ENCODE peak calls at places on chromosomes 11 and 22, in six cellular contexts. U is activated CD8-positive, alpha-beta memory T cell treated with anti-CD3 and anti-CD28 coated beads, Interleukin-2, amount 50 U/mL, for 48 hours; D is GM20000; I is fibroblast of pulmonary artery; M is ACHN; Q is transverse colon. P is an unnamed sample.

GRCh38 chr11:43010042-43010441 is 301.8 kb upstream of the API5 start:
- DNase-seq in M (no peak), D (no peak), Q (no peak), U (no peak), I (no peak), P (no peak)

GRCh38 chr22:19289475-19290161 is 1.9 kb downstream of the CLTCL1 start:
- DNase-seq in Q (no peak), I (peak), M (peak), D (no peak), U (peak), P (peak)

GRCh38 chr22:36363378-36363931 is 24.3 kb downstream of the MYH9 start:
- DNase-seq in D (no peak), M (no peak), U (no peak), Q (no peak), I (no peak), P (no peak)

GRCh38 chr11:74783241-74783871 is 34.7 kb downstream of the RNF169 start:
- DNase-seq in U (no peak), D (no peak), I (peak), Q (no peak), M (peak), P (peak)

GRCh38 chr11:86192858-86193257 is 51.7 kb upstream of the EED start:
- DNase-seq in Q (no peak), U (no peak), D (no peak), I (no peak), M (no peak), P (no peak)

GRCh38 chr11:121071456-121072236 is 29.4 kb upstream of the TECTA start:
- DNase-seq in D (no peak), I (no peak), U (no peak), Q (no peak), M (no peak), P (no peak)

GRCh38 chr11:59918987-59919589 is 19.1 kb upstream of the OOSP1 start:
- DNase-seq in M (peak), I (peak), D (no peak), Q (peak), U (no peak), P (peak)

GRCh38 chr11:103079833-103080232 is 12.1 kb downstream of the DCUN1D5 start:
- DNase-seq in U (no peak), I (peak), M (no peak), D (no peak), Q (no peak), P (peak)

GRCh38 chr11:30478923-30479322 is 107.2 kb downstream of the MPPED2 start:
- DNase-seq in I (no peak), D (no peak), M (no peak), U (no peak), Q (no peak), P (no peak)

GRCh38 chr22:41217553-41218157 is 12.5 kb downstream of the L3MBTL2 start:
- DNase-seq in I (peak), Q (peak), U (no peak), M (no peak), D (peak), P (peak)

GRCh38 chr11:61694971-61695706 is 14.9 kb downstream of the DAGLA start:
- DNase-seq in D (no peak), I (no peak), Q (peak), U (no peak), M (peak), P (no peak)

GRCh38 chr11:77633856-77634425 is 3.7 kb downstream of the CLNS1A start:
- DNase-seq in Q (no peak), U (no peak), M (no peak), I (peak), D (no peak), P (peak)

GRCh38 chr11:79902493-79902892 is 461.7 kb upstream of the TENM4 start:
- DNase-seq in M (no peak), I (no peak), D (no peak), U (no peak), Q (no peak), P (peak)

GRCh38 chr11:47415949-47416472 is 7.6 kb downstream of the SLC39A13 start:
- DNase-seq in M (peak), Q (peak), I (peak), U (peak), D (no peak), P (peak)

GRCh38 chr11:132035736-132036135 is 665.3 kb downstream of the NTM start:
- DNase-seq in I (no peak), D (no peak), Q (no peak), M (no peak), U (no peak), P (no peak)

GRCh38 chr11:124681421-124681820 is 7.7 kb downstream of the SPA17 start:
- DNase-seq in U (no peak), M (no peak), D (no peak), I (no peak), Q (no peak), P (no peak)

GRCh38 chr11:35235944-35236666 is 97.1 kb downstream of the CD44 start:
- DNase-seq in M (peak), Q (peak), I (no peak), D (no peak), U (peak), P (no peak)

GRCh38 chr11:36488096-36488495 is 22.0 kb downstream of the TRAF6 start:
- DNase-seq in D (no peak), Q (no peak), I (no peak), U (no peak), M (no peak), P (no peak)

GRCh38 chr11:1939006-1939626 is 8.0 kb upstream of the MRPL23 start:
- DNase-seq in M (no peak), U (no peak), D (peak), I (no peak), Q (no peak), P (peak)

GRCh38 chr11:47714554-47715081 is 551 bp downstream of the AGBL2 start:
- DNase-seq in Q (peak), M (peak), U (peak), I (peak), D (peak), P (no peak)

GRCh38 chr22:25403752-25404471 is 160.6 kb upstream of the GRK3 start:
- DNase-seq in I (peak), M (peak), D (peak), Q (no peak), U (no peak), P (no peak)

GRCh38 chr11:23573430-23573829 is 713.2 kb upstream of the CCDC179 start:
- DNase-seq in M (no peak), I (no peak), U (no peak), D (no peak), Q (no peak), P (no peak)

GRCh38 chr11:34104680-34105078 is 750 bp upstream of the NAT10 start:
- DNase-seq in U (no peak), Q (no peak), M (no peak), D (no peak), I (no peak), P (no peak)

GRCh38 chr11:69903206-69903605 is 84.0 kb upstream of the FGF3 start:
- DNase-seq in I (no peak), D (no peak), Q (no peak), U (no peak), M (no peak), P (no peak)

GRCh38 chr22:23192133-23192532 is 11.8 kb downstream of the BCR start:
- DNase-seq in M (no peak), I (no peak), D (no peak), Q (no peak), U (no peak), P (no peak)

GRCh38 chr11:105588001-105588400 is 21.9 kb upstream of the GRIA4 start:
- DNase-seq in D (no peak), U (no peak), M (peak), Q (no peak), I (peak), P (peak)

GRCh38 chr11:91100432-91100831 is 877.6 kb upstream of the CHORDC1 start:
- DNase-seq in I (no peak), Q (no peak), M (no peak), D (no peak), U (no peak), P (no peak)

GRCh38 chr11:61367406-61367805 is 5.2 kb downstream of the TMEM138 start:
- DNase-seq in D (no peak), Q (no peak), U (no peak), I (no peak), M (no peak), P (no peak)

GRCh38 chr11:75667268-75667830 is 1.5 kb downstream of the MAP6 start:
- DNase-seq in Q (peak), D (peak), M (no peak), U (no peak), I (peak), P (no peak)

GRCh38 chr11:57321996-57322880 is 2.5 kb downstream of the TNKS1BP1 start:
- DNase-seq in U (no peak), M (peak), D (no peak), Q (peak), I (peak), P (peak)

GRCh38 chr22:40261783-40262182 is 84.1 kb downstream of the TNRC6B start:
- DNase-seq in I (no peak), U (no peak), D (no peak), M (no peak), Q (no peak), P (no peak)

GRCh38 chr11:45332486-45332934 is 46.4 kb upstream of the SYT13 start:
- DNase-seq in D (peak), M (peak), Q (peak), U (no peak), I (peak), P (peak)

GRCh38 chr11:44309483-44310197 is at the start of gene ALX4:
- DNase-seq in U (peak), Q (no peak), I (no peak), D (no peak), M (no peak), P (no peak)

GRCh38 chr11:77217156-77217555 is 84.3 kb downstream of the GDPD4 start:
- DNase-seq in D (no peak), M (no peak), U (no peak), I (no peak), Q (no peak), P (no peak)

GRCh38 chr11:74171630-74172465 is 759 bp downstream of the PPME1 start:
- DNase-seq in M (no peak), Q (no peak), U (no peak), D (no peak), I (no peak), P (no peak)

P was measured in amniotic epithelial cell.